ENCODE peak calls at places on chromosomes 6 and 20, in ten cellular contexts. N is HEK293T; H is smooth muscle cell of the brain vasculature; P is HT1080; J is NCI-H2029 treated with DMSO at 0.1 percent for 48 hours; R is mammary epithelial cell; O is activated CD4-positive, alpha-beta T cell treated with anti-CD3 and anti-CD28 coated beads for 48 hours; E is BJ; K is hypothalamus; C is naive thymus-derived CD8-positive, alpha-beta T cell. X is an unnamed sample.

GRCh38 chr20:25408170-25408547 is 686 bp downstream of the GINS1 start:
- DNase-seq in O (no peak), R (no peak), N (no peak), J (no peak), H (no peak), E (no peak), K (no peak), P (no peak), C (no peak), X (no peak)

GRCh38 chr6:17291778-17292177 is 10.6 kb downstream of the RBM24 start:
- DNase-seq in E (no peak), O (no peak), C (no peak), P (no peak), K (no peak), N (no peak), H (no peak), R (no peak), J (no peak), X (no peak)

GRCh38 chr20:32536861-32537656 is 48.1 kb downstream of the NOL4L start:
- DNase-seq in K (no peak), H (no peak), N (peak; percentile 26), R (no peak), J (peak; percentile 86), C (peak; percentile 58), P (no peak), E (no peak), O (peak; percentile 60), X (no peak)

GRCh38 chr6:139881728-139882211 is 507.3 kb upstream of the CITED2 start:
- DNase-seq in P (peak; percentile 44), N (peak; percentile 48), J (peak; percentile 0), K (no peak), E (no peak), R (peak; percentile 30), C (no peak), H (no peak), O (peak; percentile 27), X (peak; percentile 31)

GRCh38 chr6:105136433-105137350 is 43.1 kb downstream of the POPDC3 start:
- DNase-seq in O (peak; percentile 24), C (no peak), P (peak; percentile 61), E (no peak), N (peak; percentile 91), H (peak; percentile 21), R (peak; percentile 55), J (no peak), K (peak; percentile 62), X (no peak)

GRCh38 chr20:10673176-10673830 is 496 bp downstream of the JAG1 start:
- DNase-seq in P (no peak), H (no peak), O (peak; percentile 14), J (peak; percentile 90), K (peak; percentile 50), R (no peak), E (no peak), N (peak; percentile 44), C (no peak), X (no peak)

GRCh38 chr6:109523478-109523877 is 40.5 kb upstream of the ZBTB24 start:
- DNase-seq in E (no peak), N (no peak), O (no peak), R (peak; percentile 40), K (no peak), J (no peak), P (peak; percentile 64), C (no peak), H (no peak), X (no peak)

GRCh38 chr6:54431466-54431865 is 123.2 kb downstream of the TINAG start:
- DNase-seq in K (no peak), E (no peak), H (no peak), C (no peak), N (no peak), O (no peak), P (no peak), R (no peak), J (no peak), X (no peak)

GRCh38 chr6:161273356-161273751 is 507 bp downstream of the AGPAT4 start:
- DNase-seq in R (peak; percentile 18), C (peak; percentile 4), K (no peak), H (no peak), J (no peak), N (no peak), P (peak; percentile 35), E (no peak), O (peak; percentile 16), X (peak; percentile 35)

GRCh38 chr20:63665708-63666107 is 7.6 kb downstream of the RTEL1 start:
- DNase-seq in E (no peak), R (no peak), P (no peak), O (no peak), H (no peak), N (no peak), K (no peak), J (no peak), C (no peak), X (no peak)

GRCh38 chr6:69138893-69139494 is 503.9 kb downstream of the ADGRB3 start:
- DNase-seq in P (peak; percentile 13), R (peak; percentile 30), E (no peak), H (no peak), N (no peak), K (no peak), C (no peak), J (no peak), O (no peak), X (peak; percentile 84)

X was measured in RCC 7860.